ENCODE peak calls at places on chromosomes 6 and 20, in four cellular contexts. F, X, R and D are unnamed samples.

GRCh38 chr6:33254591-33254990 is 17.1 kb downstream of the VPS52 start:
- DNase-seq in F (no peak), X (no peak), R (no peak), D (no peak)

GRCh38 chr6:13146429-13146828 is 181.9 kb downstream of the TBC1D7 start:
- DNase-seq in F (no peak), X (no peak), R (no peak), D (no peak)

GRCh38 chr6:5190467-5190866 is 70.3 kb downstream of the LYRM4 start:
- DNase-seq in F (no peak), X (no peak), R (peak), D (no peak)

GRCh38 chr20:3980260-3981131 is 34.9 kb downstream of the RNF24 start:
- DNase-seq in F (no peak), X (no peak), R (peak), D (no peak)

GRCh38 chr6:90790696-90791095 is 203.8 kb upstream of the MAP3K7 start:
- DNase-seq in F (no peak), X (no peak), R (peak), D (no peak)

GRCh38 chr6:133254552-133255228 is 13.5 kb downstream of the EYA4 start:
- DNase-seq in F (no peak), X (no peak), R (no peak), D (no peak)

GRCh38 chr6:73054958-73055357 is 170.3 kb downstream of the KHDC1L start:
- DNase-seq in F (no peak), X (no peak), R (no peak), D (no peak)

GRCh38 chr20:36591854-36592641 is 13.5 kb upstream of the RAB5IF start:
- DNase-seq in F (peak), X (no peak), R (no peak), D (peak)

GRCh38 chr6:37674161-37674560 is 23.5 kb downstream of the MDGA1 start:
- DNase-seq in F (no peak), X (no peak), R (no peak), D (no peak)

GRCh38 chr6:37698264-37699137 is 818 bp upstream of the MDGA1 start:
- DNase-seq in F (peak), X (no peak), R (no peak), D (peak)

GRCh38 chr20:49510562-49511117 is 28.2 kb upstream of the KCNB1 start:
- DNase-seq in F (no peak), X (no peak), R (peak), D (peak)

GRCh38 chr6:22737331-22737730 is 168.0 kb downstream of the HDGFL1 start:
- DNase-seq in F (no peak), X (no peak), R (no peak), D (peak)

GRCh38 chr20:20752712-20753111 is 40.3 kb upstream of the RALGAPA2 start:
- DNase-seq in F (no peak), X (no peak), R (no peak), D (no peak)

GRCh38 chr20:910840-911770 is 5.0 kb downstream of the ANGPT4 start:
- DNase-seq in F (no peak), X (no peak), R (no peak), D (no peak)

GRCh38 chr6:152993431-152993830 is 9.1 kb downstream of the MTRF1L start:
- DNase-seq in F (no peak), X (no peak), R (no peak), D (no peak)

GRCh38 chr6:9977451-9977850 is 437.4 kb downstream of the TFAP2A start:
- DNase-seq in F (no peak), X (no peak), R (no peak), D (no peak)

GRCh38 chr6:8481727-8482126 is 46.4 kb upstream of the SLC35B3 start:
- DNase-seq in F (no peak), X (no peak), R (no peak), D (no peak)

GRCh38 chr6:157187182-157188093 is 135.9 kb downstream of the TMEM242 start:
- DNase-seq in F (no peak), X (no peak), R (no peak), D (no peak)